ENCODE peak calls at places on chromosomes 13 and 19, in six cellular contexts. G, P, R, T, L and B are unnamed samples.

GRCh38 chr13:53058077-53058660 is 29.6 kb downstream of the OLFM4 start:
- DNase-seq in G (no peak), P (no peak), R (no peak), T (no peak), L (no peak), B (no peak)

GRCh38 chr13:106472621-106473020 is 62.8 kb downstream of the EFNB2 start:
- DNase-seq in G (no peak), P (no peak), R (no peak), T (no peak), L (no peak), B (no peak)

GRCh38 chr19:43634877-43635560 is 4.6 kb downstream of the CADM4 start:
- DNase-seq in G (no peak), P (peak; percentile 45), R (peak; percentile 52), T (peak; percentile 75), L (no peak), B (no peak)

GRCh38 chr13:24221007-24221406 is 60.5 kb downstream of the SPATA13 start:
- DNase-seq in G (no peak), P (no peak), R (no peak), T (no peak), L (no peak), B (no peak)

GRCh38 chr13:32314271-32314967 is 744 bp downstream of the ZAR1L start:
- DNase-seq in G (peak; percentile 86), P (no peak), R (peak; percentile 12), T (no peak), L (no peak), B (no peak)

GRCh38 chr19:339262-339887 is 5.2 kb downstream of the MIER2 start:
- DNase-seq in G (no peak), P (no peak), R (no peak), T (no peak), L (peak; percentile 22), B (no peak)

GRCh38 chr13:50584856-50585580 is 258.5 kb downstream of the DLEU7 start:
- DNase-seq in G (no peak), P (no peak), R (no peak), T (no peak), L (no peak), B (no peak)

GRCh38 chr13:45737571-45738002 is 35.5 kb downstream of the CBY2 start:
- DNase-seq in G (no peak), P (no peak), R (no peak), T (no peak), L (no peak), B (no peak)

GRCh38 chr13:31063734-31064133 is 98.0 kb downstream of the HSPH1 start:
- DNase-seq in G (no peak), P (no peak), R (no peak), T (no peak), L (no peak), B (no peak)

GRCh38 chr19:28578786-28579505 is 634.0 kb downstream of the UQCRFS1 start:
- DNase-seq in G (no peak), P (no peak), R (no peak), T (no peak), L (no peak), B (no peak)

GRCh38 chr19:42427313-42427712 is at the start of gene LIPE:
- DNase-seq in G (no peak), P (no peak), R (no peak), T (no peak), L (no peak), B (no peak)

GRCh38 chr13:72290962-72291681 is 424.1 kb upstream of the DACH1 start:
- DNase-seq in G (no peak), P (no peak), R (no peak), T (no peak), L (no peak), B (no peak)

DNA sequence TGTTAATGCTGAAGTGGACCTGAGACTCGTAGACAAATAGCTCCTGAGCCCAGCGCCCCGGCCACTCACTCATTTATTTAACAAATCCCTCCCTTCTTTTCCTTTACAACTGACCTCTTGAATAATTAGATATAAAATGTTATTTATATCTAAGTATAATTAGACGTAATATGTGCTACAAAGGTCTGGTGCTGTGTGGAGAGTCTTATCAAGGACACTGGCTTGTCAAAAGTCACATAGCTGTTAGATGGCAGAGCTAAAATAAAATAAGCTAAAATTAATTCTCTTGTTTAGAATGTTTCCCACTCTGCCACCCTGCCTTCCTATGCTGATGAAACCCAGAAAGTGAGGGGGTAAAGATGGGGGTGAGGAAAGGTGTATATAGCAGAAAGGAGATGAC is 73.0 kb upstream of the FAM216B start:
- DNase-seq in G (no peak), P (no peak), R (no peak), T (no peak), L (no peak), B (no peak)
- H3K9me3 ChIP-seq in G (no peaks in the 10 kb centered on the region), P (no peaks in the 10 kb centered on the region), R (no peaks in the 10 kb centered on the region), T (no peaks in the 10 kb centered on the region), L (no peaks in the 10 kb centered on the region), B (no peaks in the 10 kb centered on the region)

GRCh38 chr13:43127827-43128226 is 104.4 kb downstream of the DNAJC15 start:
- DNase-seq in G (no peak), P (no peak), R (no peak), T (no peak), L (no peak), B (no peak)
- H3K27ac ChIP-seq in G (no peak overlapping the region), P (peak overlapping the region; percentile 71), R (no peak overlapping the region), T (no peak overlapping the region), L (no peak overlapping the region), B (no peak overlapping the region)

GRCh38 chr19:10292789-10293636 is 3.3 kb downstream of the ICAM5 start:
- DNase-seq in G (no peak), P (no peak), R (no peak), T (no peak), L (no peak), B (no peak)
- H3K4me1 ChIP-seq in G (peaks cover 56% of the 10 kb centered on the region), P (no peaks in the 10 kb centered on the region), R (peaks cover 21% of the 10 kb centered on the region), T (peaks cover 29% of the 10 kb centered on the region), L (peaks cover 15% of the 10 kb centered on the region), B (peaks cover 69% of the 10 kb centered on the region)

DNA sequence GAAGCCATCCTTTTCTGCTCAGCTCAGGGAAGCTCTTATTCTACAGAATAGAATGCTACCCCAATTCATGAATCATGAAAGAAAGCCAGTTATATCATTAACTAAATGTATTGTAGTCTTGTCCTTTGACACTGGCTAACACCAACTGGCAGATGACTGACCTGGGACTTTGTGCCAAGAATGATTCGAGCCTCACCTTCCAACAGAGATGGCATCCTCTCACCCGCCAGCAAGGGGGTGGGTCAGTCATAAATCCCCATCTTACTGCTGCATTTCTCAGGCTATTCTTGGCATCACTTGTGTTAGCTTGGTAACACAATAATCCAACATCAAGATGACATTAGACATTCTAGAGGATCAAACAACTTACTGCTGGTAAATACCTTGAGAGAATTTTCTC is 1239.8 kb upstream of the MIR17HG start:
- DNase-seq in G (no peak), P (no peak), R (no peak), T (no peak), L (no peak), B (no peak)
- H3K9me3 ChIP-seq in G (no peaks in the 10 kb centered on the region), P (no peaks in the 10 kb centered on the region), R (no peaks in the 10 kb centered on the region), T (no peaks in the 10 kb centered on the region), L (peaks cover 9% of the 10 kb centered on the region), B (no peaks in the 10 kb centered on the region)

GRCh38 chr19:13885826-13886365 is 9.0 kb downstream of the NANOS3 start:
- DNase-seq in G (no peak), P (no peak), R (no peak), T (no peak), L (no peak), B (no peak)
- H3K27ac ChIP-seq in G (no peak overlapping the region), P (no peak overlapping the region), R (no peak overlapping the region), T (no peak overlapping the region), L (no peak overlapping the region), B (peak overlapping the region; percentile 27)

GRCh38 chr13:97119899-97120745 is 102.0 kb upstream of the MBNL2 start:
- DNase-seq in G (no peak), P (no peak), R (no peak), T (no peak), L (peak; percentile 64), B (no peak)
- H3K4me1 ChIP-seq in G (peaks cover 41% of the 10 kb centered on the region), P (peaks cover 42% of the 10 kb centered on the region), R (peaks cover 22% of the 10 kb centered on the region), T (peaks cover 4% of the 10 kb centered on the region), L (peaks cover 24% of the 10 kb centered on the region), B (no peaks in the 10 kb centered on the region)

GRCh38 chr13:38998739-38999138 is 8.1 kb upstream of the STOML3 start:
- DNase-seq in G (no peak), P (no peak), R (no peak), T (no peak), L (no peak), B (no peak)
- H3K9me3 ChIP-seq in G (no peaks in the 10 kb centered on the region), P (no peaks in the 10 kb centered on the region), R (no peaks in the 10 kb centered on the region), T (no peaks in the 10 kb centered on the region), L (no peaks in the 10 kb centered on the region), B (no peaks in the 10 kb centered on the region)

GRCh38 chr19:3360494-3361383 is 5.6 kb upstream of the NFIC start:
- DNase-seq in G (peak; percentile 89), P (peak; percentile 56), R (peak; percentile 60), T (no peak), L (no peak), B (peak; percentile 75)
- H3K27ac ChIP-seq in G (peak overlapping the region; percentile 87), P (no peak overlapping the region), R (peak overlapping the region; percentile 100), T (no peak overlapping the region), L (peak overlapping the region; percentile 73), B (peak overlapping the region; percentile 69)

GRCh38 chr13:110280996-110281688 is 25.8 kb downstream of the COL4A1 start:
- DNase-seq in G (no peak), P (no peak), R (no peak), T (no peak), L (no peak), B (no peak)
- H3K4me1 ChIP-seq in G (peaks cover 14% of the 10 kb centered on the region), P (no peaks in the 10 kb centered on the region), R (peaks cover 30% of the 10 kb centered on the region), T (peaks cover 2% of the 10 kb centered on the region), L (peaks cover 25% of the 10 kb centered on the region), B (no peaks in the 10 kb centered on the region)

GRCh38 chr19:57949702-57950101 is 2.2 kb upstream of the ZNF256 start:
- DNase-seq in G (no peak), P (no peak), R (no peak), T (no peak), L (no peak), B (no peak)

GRCh38 chr19:57947088-57947418 is 453 bp downstream of the ZNF256 start:
- DNase-seq in G (no peak), P (peak; percentile 1), R (no peak), T (no peak), L (no peak), B (no peak)

GRCh38 chr19:57947419-57948134 is at the start of gene ZNF256:
- DNase-seq in G (peak; percentile 95), P (peak; percentile 98), R (peak; percentile 93), T (peak; percentile 92), L (peak; percentile 93), B (peak; percentile 72)

GRCh38 chr19:57949296-57949695 is 1.8 kb upstream of the ZNF256 start:
- DNase-seq in G (no peak), P (no peak), R (peak; percentile 9), T (no peak), L (no peak), B (no peak)

GRCh38 chr19:57946316-57946715 is 1.2 kb downstream of the ZNF256 start:
- DNase-seq in G (no peak), P (no peak), R (no peak), T (no peak), L (no peak), B (no peak)
- H3K9me3 ChIP-seq in G (peaks cover 13% of the 10 kb centered on the region), P (no peaks in the 10 kb centered on the region), R (no peaks in the 10 kb centered on the region), T (peaks cover 38% of the 10 kb centered on the region), L (peaks cover 45% of the 10 kb centered on the region), B (peaks cover 28% of the 10 kb centered on the region)